ENCODE peak calls at places on chromosomes 5 and 9, in four cellular contexts. One of them, this sample, is unnamed.

GRCh38 chr5:134873494-134873893 is 677 bp upstream of the TXNDC15 start:
- DNase-seq in body of pancreas: no peak
- DNase-seq in H1: no peak
- DNase-seq in A549: no peak
- DNase-seq in this sample: no peak

GRCh38 chr9:75186767-75187380 is 98.6 kb downstream of the OSTF1 start:
- DNase-seq in body of pancreas: no peak
- DNase-seq in H1: no peak
- DNase-seq in A549: peak
- DNase-seq in this sample: peak

GRCh38 chr5:158011420-158011819 is 152.5 kb upstream of the CLINT1 start:
- DNase-seq in body of pancreas: no peak
- DNase-seq in H1: no peak
- DNase-seq in A549: no peak
- DNase-seq in this sample: no peak

GRCh38 chr9:36504154-36504550 is 68.5 kb upstream of the MELK start:
- DNase-seq in body of pancreas: no peak
- DNase-seq in H1: no peak
- DNase-seq in A549: no peak
- DNase-seq in this sample: no peak

GRCh38 chr5:126508962-126509279 is 85.7 kb downstream of the GRAMD2B start:
- DNase-seq in body of pancreas: no peak
- DNase-seq in H1: no peak
- DNase-seq in A549: no peak
- DNase-seq in this sample: no peak

GRCh38 chr9:21813575-21814473 is 11.4 kb downstream of the MTAP start:
- DNase-seq in body of pancreas: peak
- DNase-seq in H1: no peak
- DNase-seq in A549: peak
- DNase-seq in this sample: peak

GRCh38 chr9:69671291-69671903 is 774 bp downstream of the APBA1 start:
- DNase-seq in body of pancreas: no peak
- DNase-seq in H1: no peak
- DNase-seq in A549: no peak
- DNase-seq in this sample: no peak

GRCh38 chr5:124746916-124747769 is 704 bp upstream of the ZNF608 start:
- DNase-seq in body of pancreas: peak
- DNase-seq in H1: peak
- DNase-seq in A549: peak
- DNase-seq in this sample: peak

GRCh38 chr9:125472926-125473701 is 211.5 kb downstream of the GAPVD1 start:
- DNase-seq in body of pancreas: no peak
- DNase-seq in H1: no peak
- DNase-seq in A549: no peak
- DNase-seq in this sample: no peak

GRCh38 chr5:115319007-115319406 is 22.6 kb upstream of the CCDC112 start:
- DNase-seq in body of pancreas: no peak
- DNase-seq in H1: no peak
- DNase-seq in A549: no peak
- DNase-seq in this sample: no peak

GRCh38 chr9:134590240-134591081 is 51.1 kb upstream of the COL5A1 start:
- DNase-seq in body of pancreas: no peak
- DNase-seq in H1: no peak
- DNase-seq in A549: no peak
- DNase-seq in this sample: no peak

GRCh38 chr5:315488-316209 is 5.9 kb upstream of the AHRR start:
- DNase-seq in body of pancreas: no peak
- DNase-seq in H1: no peak
- DNase-seq in A549: no peak
- DNase-seq in this sample: no peak

GRCh38 chr5:34491251-34491620 is 164.9 kb upstream of the RAI14 start:
- DNase-seq in body of pancreas: no peak
- DNase-seq in H1: peak
- DNase-seq in A549: no peak
- DNase-seq in this sample: no peak

GRCh38 chr5:107633171-107633901 is 37.4 kb downstream of the EFNA5 start:
- DNase-seq in body of pancreas: no peak
- DNase-seq in H1: no peak
- DNase-seq in A549: no peak
- DNase-seq in this sample: no peak

GRCh38 chr5:141958773-141959172 is 771 bp upstream of the PCDH12 start:
- DNase-seq in body of pancreas: no peak
- DNase-seq in H1: peak
- DNase-seq in A549: no peak
- DNase-seq in this sample: no peak

GRCh38 chr9:135639196-135639595 is at the start of gene GLT6D1:
- DNase-seq in body of pancreas: no peak
- DNase-seq in H1: peak
- DNase-seq in A549: no peak
- DNase-seq in this sample: no peak

GRCh38 chr9:3237121-3237520 is 288.7 kb downstream of the RFX3 start:
- DNase-seq in body of pancreas: no peak
- DNase-seq in H1: no peak
- DNase-seq in A549: no peak
- DNase-seq in this sample: no peak

GRCh38 chr5:10678236-10678635 is 82.8 kb downstream of the DAP start:
- DNase-seq in body of pancreas: no peak
- DNase-seq in H1: no peak
- DNase-seq in A549: no peak
- DNase-seq in this sample: no peak

GRCh38 chr5:24364711-24365110 is 280.1 kb downstream of the CDH10 start:
- DNase-seq in body of pancreas: no peak
- DNase-seq in H1: no peak
- DNase-seq in A549: no peak
- DNase-seq in this sample: no peak

GRCh38 chr9:77848428-77848827 is 183.2 kb downstream of the GNAQ start:
- DNase-seq in body of pancreas: no peak
- DNase-seq in H1: no peak
- DNase-seq in A549: no peak
- DNase-seq in this sample: no peak

DNA sequence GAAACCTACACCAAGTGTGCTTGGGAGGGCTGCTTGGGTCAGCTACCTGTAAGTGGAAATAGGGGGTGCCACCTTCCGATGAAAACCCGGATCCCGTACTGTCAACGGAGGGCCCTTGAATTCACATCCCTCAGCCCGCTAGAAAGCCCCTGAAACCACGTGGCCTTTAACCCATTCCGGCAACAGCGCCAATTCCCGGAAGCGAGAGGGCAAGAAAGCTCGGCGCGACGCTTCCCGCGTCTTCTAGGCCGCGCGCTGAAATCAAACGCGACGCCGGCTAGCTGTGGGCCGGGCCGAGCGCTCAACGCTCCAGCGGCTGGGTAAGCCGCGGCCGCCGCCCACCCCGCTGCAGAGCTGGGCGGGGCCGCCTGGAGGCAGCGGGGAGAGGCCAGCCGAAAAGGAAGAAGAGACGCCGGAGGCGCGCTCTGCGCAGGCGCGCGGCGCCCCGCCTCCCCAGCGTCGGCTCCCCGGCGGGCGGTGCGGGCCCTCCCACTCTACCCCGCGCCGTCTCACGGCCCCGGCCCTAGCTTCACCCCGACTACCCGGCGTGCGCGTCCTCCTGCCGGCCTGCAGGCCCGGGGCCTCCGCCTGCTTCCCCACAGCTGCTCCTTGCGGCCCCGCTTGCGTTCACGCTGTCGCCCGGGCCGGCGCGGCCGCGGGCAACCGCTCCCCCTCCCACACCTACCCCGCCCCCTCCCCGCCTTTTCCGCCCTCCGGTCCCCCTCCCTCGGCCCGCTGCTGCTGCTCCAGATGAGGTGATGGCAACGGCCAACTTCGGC is at the start of gene KIF2A:
- DNase-seq in body of pancreas: peak
- DNase-seq in H1: peak
- DNase-seq in A549: peak
- DNase-seq in this sample: peak
- TF ChIP-seq POLR2A in body of pancreas: peak
- TF ChIP-seq POLR2A in H1: peak
- TF ChIP-seq POLR2A in A549: peak
- TF ChIP-seq POLR2A in this sample: peak

DNA sequence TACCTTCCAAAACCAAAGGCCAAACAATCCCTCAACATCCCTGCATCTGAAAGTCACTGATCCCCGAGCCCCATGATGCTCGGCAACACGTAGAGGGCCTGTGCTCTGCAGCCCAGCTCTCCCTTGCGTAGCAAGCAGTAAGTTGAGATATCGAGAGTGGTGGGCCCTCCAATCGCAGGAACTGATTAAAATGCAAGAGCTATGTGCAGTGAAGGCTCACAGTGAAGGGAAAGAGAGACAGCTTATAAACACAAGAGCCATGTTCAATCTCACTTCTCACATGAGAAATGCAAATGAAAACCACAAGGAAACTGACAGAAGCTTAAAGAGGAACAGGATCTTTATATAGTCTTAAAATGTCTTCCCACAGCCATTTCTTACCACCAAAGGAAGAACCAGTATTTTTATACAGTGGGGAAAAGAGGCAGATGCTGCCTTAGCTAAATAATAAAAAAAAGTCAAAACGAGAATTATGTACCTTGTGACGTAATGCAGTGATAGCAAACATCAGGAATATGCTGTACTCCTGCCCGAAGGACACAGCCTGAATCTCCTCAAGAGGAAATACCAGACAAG is 24.6 kb downstream of the TTF1 start:
- DNase-seq in body of pancreas: peak
- DNase-seq in H1: no peak
- DNase-seq in A549: no peak
- DNase-seq in this sample: no peak
- TF ChIP-seq POLR2A in body of pancreas: no peak
- TF ChIP-seq POLR2A in H1: no peak
- TF ChIP-seq POLR2A in A549: no peak
- TF ChIP-seq POLR2A in this sample: no peak

GRCh38 chr5:138467711-138468132 is 2.4 kb downstream of the EGR1 start:
- DNase-seq in body of pancreas: peak
- DNase-seq in H1: no peak
- DNase-seq in A549: no peak
- DNase-seq in this sample: peak
- TF ChIP-seq POLR2A in body of pancreas: peak
- TF ChIP-seq POLR2A in H1: no peak
- TF ChIP-seq POLR2A in A549: no peak
- TF ChIP-seq POLR2A in this sample: no peak

DNA sequence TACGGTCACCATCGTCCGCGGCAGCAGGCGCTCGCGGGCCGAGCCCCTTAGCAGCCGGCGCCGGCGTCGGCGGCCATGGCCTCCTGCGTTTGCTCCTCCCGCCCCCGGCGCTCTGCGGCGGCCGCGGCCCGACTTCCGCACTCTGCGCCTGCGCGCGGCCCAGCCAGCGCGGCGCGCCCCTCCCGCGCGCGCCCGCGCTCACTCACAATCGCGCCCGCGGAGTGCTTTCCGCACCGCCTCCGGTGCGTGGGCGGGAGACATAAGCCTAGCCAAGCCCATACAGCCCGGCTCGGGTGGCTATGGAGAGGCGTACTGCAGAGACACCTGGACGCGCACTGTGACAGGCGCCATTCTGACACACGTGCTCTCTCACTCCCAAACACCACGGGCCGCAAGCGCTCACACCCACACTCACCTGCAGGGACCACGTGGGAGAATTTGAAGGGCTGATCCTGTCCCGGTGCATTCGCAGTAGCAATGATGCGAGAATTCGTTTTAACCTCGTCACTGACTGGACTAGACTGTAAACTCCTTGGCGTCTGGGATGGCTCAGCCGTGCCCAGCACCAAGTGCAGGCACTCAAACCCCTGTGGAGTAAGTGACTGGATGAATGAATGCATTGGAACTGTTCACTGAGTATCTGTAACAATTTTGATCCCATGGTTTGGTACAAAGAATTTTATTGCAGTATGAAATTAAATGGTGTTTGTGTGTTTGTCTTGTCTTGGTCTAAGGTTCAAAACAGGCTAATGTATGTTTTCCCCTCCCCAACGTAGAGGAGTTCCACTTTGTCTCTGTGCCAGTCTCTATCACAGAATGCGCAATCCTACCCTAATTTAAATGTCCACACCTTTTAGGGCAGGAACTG is at the start of gene RNF145:
- DNase-seq in body of pancreas: peak
- DNase-seq in H1: peak
- DNase-seq in A549: peak
- DNase-seq in this sample: peak
- TF ChIP-seq POLR2A in body of pancreas: peak
- TF ChIP-seq POLR2A in H1: no peak
- TF ChIP-seq POLR2A in A549: peak
- TF ChIP-seq POLR2A in this sample: peak

DNA sequence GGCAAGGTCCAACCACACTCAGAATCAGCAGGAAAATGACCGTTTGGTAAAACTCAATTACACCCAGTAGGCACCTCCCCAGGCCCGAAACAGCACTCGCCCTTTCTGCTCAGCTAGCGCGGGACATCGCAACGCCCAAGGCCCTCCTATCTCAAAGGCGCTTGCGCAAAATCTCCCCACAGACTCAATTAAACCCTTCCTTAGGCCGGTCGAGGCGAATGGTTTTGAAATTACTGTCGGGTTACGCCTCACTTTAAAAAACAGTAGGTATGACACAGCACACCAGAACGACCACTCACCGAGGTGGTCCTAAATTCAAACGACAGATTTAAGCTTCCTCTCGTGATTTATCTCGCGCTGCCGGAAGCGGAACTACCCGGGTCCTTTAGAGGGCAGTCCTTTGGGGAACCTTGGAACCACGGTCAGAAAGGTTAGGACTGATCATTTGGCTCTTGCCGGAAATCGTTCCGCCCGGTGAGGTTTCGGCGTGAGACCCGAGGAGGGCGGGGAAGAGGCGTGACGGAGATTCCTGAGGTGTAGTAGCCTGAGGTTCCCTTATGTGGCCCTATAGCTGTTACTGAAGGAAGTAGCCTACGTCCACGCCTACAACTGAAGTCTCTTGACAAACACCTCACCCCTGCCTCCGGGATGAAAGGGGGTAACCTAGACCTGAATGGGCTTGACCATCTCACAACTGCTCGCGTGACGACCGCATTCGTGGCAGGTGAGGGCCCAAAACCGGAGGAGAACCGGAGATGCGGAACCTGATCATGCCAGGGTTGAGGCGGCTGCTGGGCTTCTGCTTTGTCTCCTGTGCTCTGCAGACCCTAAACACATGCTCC is at the start of the genes GIN1 and PPIP5K2:
- DNase-seq in body of pancreas: peak
- DNase-seq in H1: peak
- DNase-seq in A549: peak
- DNase-seq in this sample: peak
- TF ChIP-seq POLR2A in body of pancreas: peak
- TF ChIP-seq POLR2A in H1: peak
- TF ChIP-seq POLR2A in A549: peak
- TF ChIP-seq POLR2A in this sample: peak